ENCODE peak calls at places on chromosomes 16 and 17, in seven cellular contexts. One of them, this sample, is unnamed. For H3K4me1, the result is how much of the 10 kb centered on the place peaks cover.

GRCh38 chr16:11260596-11260966 is 4.6 kb upstream of the SOCS1 start:
- DNase-seq in breast epithelium: no peak
- DNase-seq in stomach: no peak
- DNase-seq in body of pancreas: no peak
- DNase-seq in uterus: no peak
- DNase-seq in A549: no peak
- DNase-seq in HepG2: no peak
- DNase-seq in this sample: no peak

GRCh38 chr17:65279456-65279855 is 142.3 kb downstream of the RGS9 start:
- DNase-seq in breast epithelium: no peak
- DNase-seq in stomach: no peak
- DNase-seq in body of pancreas: no peak
- DNase-seq in uterus: no peak
- DNase-seq in A549: no peak
- DNase-seq in HepG2: no peak
- DNase-seq in this sample: no peak

GRCh38 chr16:58499615-58500328 is at the start of gene NDRG4:
- DNase-seq in breast epithelium: peak
- DNase-seq in stomach: peak
- DNase-seq in body of pancreas: peak
- DNase-seq in uterus: no peak
- DNase-seq in A549: peak
- DNase-seq in HepG2: peak
- DNase-seq in this sample: peak

GRCh38 chr17:9432121-9432866 is 143.3 kb downstream of the STX8 start:
- DNase-seq in breast epithelium: no peak
- DNase-seq in stomach: no peak
- DNase-seq in body of pancreas: no peak
- DNase-seq in uterus: no peak
- DNase-seq in A549: no peak
- DNase-seq in HepG2: no peak
- DNase-seq in this sample: no peak

GRCh38 chr17:19389386-19389785 is 2.4 kb upstream of the MFAP4 start:
- DNase-seq in breast epithelium: no peak
- DNase-seq in stomach: no peak
- DNase-seq in body of pancreas: no peak
- DNase-seq in uterus: no peak
- DNase-seq in A549: no peak
- DNase-seq in HepG2: no peak
- DNase-seq in this sample: no peak

GRCh38 chr17:78600181-78600651 is 23.0 kb upstream of the DNAH17 start:
- DNase-seq in breast epithelium: no peak
- DNase-seq in stomach: no peak
- DNase-seq in body of pancreas: no peak
- DNase-seq in uterus: no peak
- DNase-seq in A549: no peak
- DNase-seq in HepG2: no peak
- DNase-seq in this sample: no peak

GRCh38 chr17:59845595-59846390 is 47.0 kb downstream of the TUBD1 start:
- DNase-seq in breast epithelium: peak
- DNase-seq in stomach: peak
- DNase-seq in body of pancreas: peak
- DNase-seq in uterus: no peak
- DNase-seq in A549: peak
- DNase-seq in HepG2: peak
- DNase-seq in this sample: no peak

GRCh38 chr16:29804455-29805231 is 1.7 kb upstream of the MAZ start:
- DNase-seq in breast epithelium: no peak
- DNase-seq in stomach: peak
- DNase-seq in body of pancreas: peak
- DNase-seq in uterus: no peak
- DNase-seq in A549: no peak
- DNase-seq in HepG2: no peak
- DNase-seq in this sample: no peak

GRCh38 chr16:8739151-8739550 is 58.3 kb downstream of the TMEM186 start:
- DNase-seq in breast epithelium: no peak
- DNase-seq in stomach: no peak
- DNase-seq in body of pancreas: no peak
- DNase-seq in uterus: no peak
- DNase-seq in A549: no peak
- DNase-seq in HepG2: no peak
- DNase-seq in this sample: no peak

GRCh38 chr17:70808596-70808995 is 639.3 kb downstream of the KCNJ2 start:
- DNase-seq in breast epithelium: no peak
- DNase-seq in stomach: no peak
- DNase-seq in body of pancreas: no peak
- DNase-seq in uterus: no peak
- DNase-seq in A549: peak
- DNase-seq in HepG2: no peak
- DNase-seq in this sample: no peak

GRCh38 chr17:45096141-45096540 is 35.0 kb downstream of the NMT1 start:
- DNase-seq in breast epithelium: no peak
- DNase-seq in stomach: no peak
- DNase-seq in body of pancreas: no peak
- DNase-seq in uterus: no peak
- DNase-seq in A549: peak
- DNase-seq in HepG2: peak
- DNase-seq in this sample: no peak

GRCh38 chr16:74020086-74020670 is 276.4 kb upstream of the PSMD7 start:
- DNase-seq in breast epithelium: no peak
- DNase-seq in stomach: no peak
- DNase-seq in body of pancreas: no peak
- DNase-seq in uterus: no peak
- DNase-seq in A549: no peak
- DNase-seq in HepG2: no peak
- DNase-seq in this sample: no peak

GRCh38 chr16:54928421-54929089 is 2.1 kb upstream of the IRX5 start:
- DNase-seq in breast epithelium: peak
- DNase-seq in stomach: peak
- DNase-seq in body of pancreas: peak
- DNase-seq in uterus: peak
- DNase-seq in A549: peak
- DNase-seq in HepG2: no peak
- DNase-seq in this sample: no peak

DNA sequence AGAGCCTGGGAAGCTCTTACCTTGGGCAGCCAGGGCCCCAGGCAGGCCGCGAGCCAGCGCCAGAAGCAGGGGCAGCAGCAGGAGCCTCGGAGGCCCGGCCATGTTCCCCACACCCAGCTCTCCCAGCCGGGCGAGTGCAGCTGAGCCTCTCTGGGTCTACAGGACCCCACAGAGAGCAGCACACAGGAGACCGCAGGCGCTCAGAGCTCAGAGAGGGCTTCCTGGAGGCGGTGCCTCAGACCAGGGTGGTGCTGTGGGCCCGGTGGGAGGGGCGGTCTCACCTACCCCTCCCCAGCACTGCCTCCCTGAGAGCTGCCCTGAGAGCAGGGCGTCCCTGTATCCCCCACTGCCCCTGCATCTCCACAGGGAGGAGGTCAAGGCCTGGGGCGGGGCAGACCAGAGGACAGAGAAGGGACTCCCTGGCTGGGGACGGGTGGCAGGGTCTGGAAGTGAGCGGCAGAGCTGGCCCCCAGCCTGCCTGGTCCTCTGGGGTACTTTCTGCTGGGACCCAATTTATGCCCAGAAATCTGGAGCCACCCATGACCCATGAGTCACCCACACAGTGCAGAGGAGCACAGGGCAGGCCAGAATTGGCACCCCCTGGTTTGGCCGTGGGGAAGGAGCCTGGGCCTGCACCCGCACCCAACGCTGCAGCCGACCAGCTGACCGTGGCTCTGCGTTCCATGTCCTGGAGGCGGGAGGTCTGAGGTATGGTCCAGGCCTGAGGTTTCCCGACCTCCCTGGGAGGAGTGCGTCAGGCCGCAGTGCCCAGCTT is at the start of gene CD7:
- DNase-seq in breast epithelium: no peak
- DNase-seq in stomach: no peak
- DNase-seq in body of pancreas: no peak
- DNase-seq in uterus: no peak
- DNase-seq in A549: no peak
- DNase-seq in HepG2: peak
- DNase-seq in this sample: peak
- H3K4me3 ChIP-seq in breast epithelium: no peak
- H3K4me3 ChIP-seq in stomach: peak
- H3K4me3 ChIP-seq in body of pancreas: no peak
- H3K4me3 ChIP-seq in uterus: no peak
- H3K4me3 ChIP-seq in A549: no peak
- H3K4me3 ChIP-seq in HepG2: peak
- H3K4me3 ChIP-seq in this sample: peak

DNA sequence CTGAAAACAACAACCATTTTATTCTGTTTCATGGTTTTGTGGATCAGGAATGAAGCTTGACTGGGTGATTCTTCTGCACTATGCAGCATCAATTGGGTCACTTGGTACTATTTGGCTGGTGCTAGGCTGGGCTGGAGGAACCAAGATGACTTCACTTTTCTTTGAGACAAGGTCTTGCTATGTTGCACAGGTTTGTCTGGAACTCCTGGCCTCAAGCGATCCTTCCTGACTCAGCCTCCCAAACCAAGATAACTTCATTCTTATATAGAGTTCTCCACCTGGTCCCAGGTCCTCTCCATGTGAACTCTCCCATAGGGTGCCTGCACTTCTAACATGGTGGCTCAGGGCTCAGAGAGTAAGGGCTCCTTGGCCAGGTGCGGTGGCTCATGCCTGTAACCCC is 1.9 kb upstream of the PIPOX start:
- DNase-seq in breast epithelium: no peak
- DNase-seq in stomach: no peak
- DNase-seq in body of pancreas: no peak
- DNase-seq in uterus: no peak
- DNase-seq in A549: no peak
- DNase-seq in HepG2: no peak
- DNase-seq in this sample: no peak
- H3K4me1 ChIP-seq in breast epithelium: under half
- H3K4me1 ChIP-seq in stomach: under half
- H3K4me1 ChIP-seq in body of pancreas: under half
- H3K4me1 ChIP-seq in uterus: under half
- H3K4me1 ChIP-seq in A549: under half
- H3K4me1 ChIP-seq in HepG2: half or more
- H3K4me1 ChIP-seq in this sample: under half

GRCh38 chr17:63337579-63337978 is 108.5 kb downstream of the CYB561 start:
- DNase-seq in breast epithelium: no peak
- DNase-seq in stomach: no peak
- DNase-seq in body of pancreas: no peak
- DNase-seq in uterus: no peak
- DNase-seq in A549: no peak
- DNase-seq in HepG2: no peak
- DNase-seq in this sample: no peak

GRCh38 chr17:63333869-63334268 is 112.2 kb downstream of the CYB561 start:
- DNase-seq in breast epithelium: no peak
- DNase-seq in stomach: no peak
- DNase-seq in body of pancreas: no peak
- DNase-seq in uterus: no peak
- DNase-seq in A549: no peak
- DNase-seq in HepG2: no peak
- DNase-seq in this sample: no peak

GRCh38 chr17:63335818-63336217 is 110.3 kb downstream of the CYB561 start:
- DNase-seq in breast epithelium: no peak
- DNase-seq in stomach: no peak
- DNase-seq in body of pancreas: no peak
- DNase-seq in uterus: no peak
- DNase-seq in A549: no peak
- DNase-seq in HepG2: no peak
- DNase-seq in this sample: no peak

GRCh38 chr17:63332286-63332685 is 113.8 kb downstream of the CYB561 start:
- DNase-seq in breast epithelium: no peak
- DNase-seq in stomach: no peak
- DNase-seq in body of pancreas: no peak
- DNase-seq in uterus: no peak
- DNase-seq in A549: no peak
- DNase-seq in HepG2: no peak
- DNase-seq in this sample: no peak

GRCh38 chr17:63338272-63338671 is 107.8 kb downstream of the CYB561 start:
- DNase-seq in breast epithelium: no peak
- DNase-seq in stomach: no peak
- DNase-seq in body of pancreas: no peak
- DNase-seq in uterus: no peak
- DNase-seq in A549: no peak
- DNase-seq in HepG2: no peak
- DNase-seq in this sample: no peak
- TF ChIP-seq POLR2A in breast epithelium: no peak
- TF ChIP-seq POLR2A in stomach: no peak
- TF ChIP-seq POLR2A in body of pancreas: no peak
- TF ChIP-seq POLR2A in uterus: no peak
- TF ChIP-seq POLR2A in A549: no peak
- TF ChIP-seq POLR2A in HepG2: no peak
- TF ChIP-seq POLR2A in this sample: no peak

GRCh38 chr17:2943971-2944370 is 119.4 kb downstream of the OR1D5 start:
- DNase-seq in breast epithelium: no peak
- DNase-seq in stomach: no peak
- DNase-seq in body of pancreas: no peak
- DNase-seq in uterus: no peak
- DNase-seq in A549: no peak
- DNase-seq in HepG2: no peak
- DNase-seq in this sample: no peak
- H3K4me3 ChIP-seq in breast epithelium: no peak
- H3K4me3 ChIP-seq in stomach: no peak
- H3K4me3 ChIP-seq in body of pancreas: no peak
- H3K4me3 ChIP-seq in uterus: no peak
- H3K4me3 ChIP-seq in A549: no peak
- H3K4me3 ChIP-seq in HepG2: no peak
- H3K4me3 ChIP-seq in this sample: no peak

GRCh38 chr16:3022697-3023414 is 886 bp downstream of the HCFC1R1 start:
- DNase-seq in breast epithelium: no peak
- DNase-seq in stomach: no peak
- DNase-seq in body of pancreas: no peak
- DNase-seq in uterus: peak
- DNase-seq in A549: no peak
- DNase-seq in HepG2: no peak
- DNase-seq in this sample: no peak
- H3K4me1 ChIP-seq in breast epithelium: under half
- H3K4me1 ChIP-seq in stomach: half or more
- H3K4me1 ChIP-seq in body of pancreas: half or more
- H3K4me1 ChIP-seq in uterus: under half
- H3K4me1 ChIP-seq in A549: under half
- H3K4me1 ChIP-seq in HepG2: half or more
- H3K4me1 ChIP-seq in this sample: under half

GRCh38 chr17:82089723-82090548 is 8.1 kb downstream of the FASN start:
- DNase-seq in breast epithelium: no peak
- DNase-seq in stomach: no peak
- DNase-seq in body of pancreas: no peak
- DNase-seq in uterus: no peak
- DNase-seq in A549: no peak
- DNase-seq in HepG2: no peak
- DNase-seq in this sample: no peak
- TF ChIP-seq POLR2A in breast epithelium: no peak
- TF ChIP-seq POLR2A in stomach: no peak
- TF ChIP-seq POLR2A in body of pancreas: no peak
- TF ChIP-seq POLR2A in uterus: no peak
- TF ChIP-seq POLR2A in A549: no peak
- TF ChIP-seq POLR2A in HepG2: no peak
- TF ChIP-seq POLR2A in this sample: no peak

GRCh38 chr17:56173958-56174357 is 20.7 kb downstream of the ANKFN1 start:
- DNase-seq in breast epithelium: no peak
- DNase-seq in stomach: no peak
- DNase-seq in body of pancreas: no peak
- DNase-seq in uterus: no peak
- DNase-seq in A549: no peak
- DNase-seq in HepG2: no peak
- DNase-seq in this sample: no peak
- H3K4me3 ChIP-seq in breast epithelium: no peak
- H3K4me3 ChIP-seq in stomach: no peak
- H3K4me3 ChIP-seq in body of pancreas: no peak
- H3K4me3 ChIP-seq in uterus: no peak
- H3K4me3 ChIP-seq in A549: no peak
- H3K4me3 ChIP-seq in HepG2: no peak
- H3K4me3 ChIP-seq in this sample: no peak